ENCODE peak calls at places on chromosomes 13 and 19, in four cellular contexts. M is A549, L is HepG2, B is K562. W is an unnamed sample.

GRCh38 chr13:110853235-110853721 is 61.6 kb downstream of the ANKRD10 start:
- DNase-seq in M (no peak), L (no peak), B (no peak), W (no peak)

GRCh38 chr13:89733686-89734085 is 1613.8 kb upstream of the MIR17HG start:
- DNase-seq in L (no peak), B (no peak), M (no peak), W (no peak)

GRCh38 chr13:102897371-102898138 is 51.7 kb downstream of the ERCC5 start:
- DNase-seq in B (no peak), L (no peak), M (no peak), W (no peak)

GRCh38 chr19:52993342-52994178 is 20.2 kb upstream of the ERVV-1 start:
- DNase-seq in M (no peak), L (no peak), B (peak), W (peak)

GRCh38 chr13:30114586-30115256 is 192.6 kb downstream of the KATNAL1 start:
- DNase-seq in B (peak), M (peak), L (peak), W (peak)

GRCh38 chr13:108225440-108225839 is 7.2 kb downstream of the ABHD13 start:
- DNase-seq in B (no peak), M (no peak), L (no peak), W (peak)

GRCh38 chr13:40792284-40793051 is 3.1 kb downstream of the SLC25A15 start:
- DNase-seq in B (no peak), L (no peak), M (no peak), W (no peak)

GRCh38 chr19:16330811-16331690 is 6.4 kb downstream of the KLF2 start:
- DNase-seq in M (no peak), L (no peak), B (no peak), W (no peak)

GRCh38 chr19:42120276-42121010 is 11.8 kb downstream of the POU2F2 start:
- DNase-seq in M (no peak), L (no peak), B (no peak), W (no peak)

GRCh38 chr13:66835040-66835628 is 395.0 kb downstream of the PCDH9 start:
- DNase-seq in L (peak), M (peak), B (peak), W (no peak)

GRCh38 chr13:52804202-52804641 is 44.2 kb downstream of the PCDH8 start:
- DNase-seq in B (no peak), L (no peak), M (no peak), W (no peak)

GRCh38 chr19:18526316-18526715 is 4.4 kb upstream of the ELL start:
- DNase-seq in B (no peak), L (no peak), M (no peak), W (no peak)

GRCh38 chr13:44879452-44880058 is 109.7 kb downstream of the NUFIP1 start:
- DNase-seq in M (no peak), B (no peak), L (no peak), W (peak)

GRCh38 chr19:16902545-16902944 is 13.7 kb downstream of the F2RL3 start:
- DNase-seq in L (no peak), M (no peak), B (no peak), W (no peak)

GRCh38 chr19:48539503-48540096 is 12.4 kb upstream of the SULT2B1 start:
- DNase-seq in M (peak), B (no peak), L (no peak), W (peak)

GRCh38 chr13:20294497-20294896 is 62.4 kb upstream of the GJB6 start:
- DNase-seq in B (no peak), M (peak), L (no peak), W (peak)

GRCh38 chr19:50569938-50570540 is 1.8 kb upstream of the LRRC4B start:
- DNase-seq in M (no peak), L (no peak), B (no peak), W (no peak)

GRCh38 chr19:12778905-12779161 is 3.5 kb upstream of the HOOK2 start:
- DNase-seq in L (no peak), M (no peak), B (no peak), W (no peak)

GRCh38 chr19:13784731-13785452 is 10.4 kb upstream of the ZSWIM4 start:
- DNase-seq in B (peak), M (no peak), L (peak), W (peak)

GRCh38 chr13:42544246-42544915 is 29.6 kb upstream of the TNFSF11 start:
- DNase-seq in L (no peak), B (no peak), M (no peak), W (no peak)

GRCh38 chr13:42534785-42535184 is 39.2 kb upstream of the TNFSF11 start:
- DNase-seq in B (no peak), M (no peak), L (no peak), W (no peak)

GRCh38 chr13:42538996-42539395 is 35.0 kb upstream of the TNFSF11 start:
- DNase-seq in M (no peak), B (no peak), L (no peak), W (no peak)

GRCh38 chr13:42539670-42540069 is 34.3 kb upstream of the TNFSF11 start:
- DNase-seq in B (no peak), M (no peak), L (no peak), W (no peak)
- TF ChIP-seq MYC in B (no peak), M (no peak), L (no peak), W (no peak)

GRCh38 chr13:39712626-39713025 is 57.2 kb downstream of the COG6 start:
- DNase-seq in B (no peak), L (no peak), M (no peak), W (no peak)
- TF ChIP-seq MYC in B (no peak), L (no peak), M (no peak), W (no peak)

GRCh38 chr19:35029737-35030256 is 473 bp upstream of the SCN1B start:
- DNase-seq in B (peak), L (no peak), M (peak), W (no peak)

GRCh38 chr19:35030257-35031071 is at the start of gene SCN1B:
- DNase-seq in M (peak), L (peak), B (peak), W (peak)

GRCh38 chr19:35033067-35034004 is 3.1 kb downstream of the SCN1B start:
- DNase-seq in L (no peak), M (no peak), B (no peak), W (no peak)

GRCh38 chr19:35032356-35032865 is 2.1 kb downstream of the SCN1B start:
- DNase-seq in L (no peak), B (no peak), M (no peak), W (no peak)

DNA sequence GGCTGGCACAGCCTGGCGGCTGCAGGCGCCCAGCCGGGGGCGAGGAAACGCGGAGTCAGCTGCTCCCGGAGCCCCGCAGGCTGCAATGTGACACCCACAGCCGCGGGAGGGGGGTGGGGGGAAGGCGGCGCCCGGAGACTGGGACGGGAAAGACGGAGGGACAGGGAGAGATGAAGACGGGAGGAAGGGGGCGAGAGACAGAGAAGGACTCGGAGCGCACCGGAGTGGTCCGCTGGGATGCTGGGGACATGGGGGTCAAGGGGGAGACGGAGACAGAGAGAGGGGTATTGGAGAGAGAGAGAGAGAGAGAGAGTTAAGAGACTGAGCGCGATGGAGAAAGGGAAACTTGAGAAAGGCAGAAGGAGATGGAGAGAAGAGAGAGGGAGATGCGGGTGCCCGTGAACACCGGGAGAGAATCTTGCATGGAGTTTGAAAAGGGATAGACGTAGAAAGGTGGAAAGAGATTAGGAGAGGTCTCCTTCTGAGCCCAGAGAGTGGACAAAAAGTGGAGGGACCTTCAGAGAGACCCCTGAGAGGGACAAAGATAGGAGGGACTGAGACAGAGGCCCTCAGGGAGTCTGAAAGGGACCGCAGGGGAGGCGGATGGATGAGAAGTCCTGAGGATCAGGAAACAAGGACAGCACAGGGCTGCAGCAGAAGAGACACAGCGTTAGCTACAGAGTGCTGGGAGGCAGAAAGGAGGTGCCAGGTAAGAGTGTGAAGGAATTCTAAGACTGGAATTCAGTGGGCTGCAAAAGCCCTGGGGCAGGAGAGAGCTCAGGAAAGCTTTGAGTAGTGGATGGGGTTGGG is 1.0 kb downstream of the SCN1B start:
- DNase-seq in L (no peak), M (peak), B (peak), W (no peak)
- TF ChIP-seq MYC in L (no peak), M (no peak), B (no peak), W (no peak)

DNA sequence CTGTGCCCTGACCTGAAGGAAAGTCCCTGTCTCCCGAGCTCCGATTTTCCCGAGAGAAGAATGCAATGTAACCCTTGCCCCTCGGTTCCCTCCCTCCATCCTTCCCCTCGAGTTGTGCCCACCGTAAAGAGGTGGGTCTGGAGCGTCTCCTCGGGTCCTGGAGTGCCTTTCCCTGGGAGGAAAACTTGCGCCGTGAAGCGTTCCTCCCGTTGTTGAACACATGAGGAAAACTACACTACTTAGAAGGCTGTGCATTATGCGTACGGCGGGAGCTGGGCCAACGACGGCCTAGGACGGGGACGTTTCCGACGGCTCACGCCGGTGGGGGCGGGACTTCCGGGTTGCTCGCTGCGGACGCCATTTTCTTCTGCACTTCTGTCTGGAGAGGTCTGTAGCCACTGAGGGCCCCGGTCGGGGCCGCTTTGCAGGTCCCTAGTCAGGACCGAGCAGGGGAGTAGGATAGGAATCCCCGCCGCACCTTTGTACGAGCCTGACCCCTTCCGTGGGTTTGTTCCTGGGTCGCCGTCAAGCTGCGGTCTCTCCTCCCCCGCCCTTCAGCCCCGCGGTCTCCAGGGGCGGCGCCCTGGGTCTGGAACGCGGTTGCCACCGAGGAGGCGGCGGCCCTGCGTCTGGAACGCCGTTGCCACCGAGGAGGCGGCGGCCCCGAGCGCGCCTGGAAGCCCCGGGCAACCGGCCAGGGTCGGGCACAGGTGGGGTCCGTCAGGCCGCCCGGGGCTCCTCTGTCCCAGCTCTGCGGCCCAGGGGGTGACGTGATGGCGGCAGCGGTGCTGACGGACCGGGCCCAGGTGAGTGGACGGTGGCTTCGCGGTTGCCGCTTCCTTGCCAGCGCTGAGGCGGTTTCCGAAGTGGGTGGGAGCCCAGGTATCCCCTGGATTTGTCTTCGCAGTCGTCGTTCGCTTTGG is at the start of gene ZNF264:
- DNase-seq in M (peak), L (peak), B (peak), W (peak)
- TF ChIP-seq MYC in M (no peak), L (no peak), B (no peak), W (no peak)

GRCh38 chr19:44643605-44644390 is at the start of gene PVR:
- DNase-seq in B (peak), M (peak), L (peak), W (peak)
- TF ChIP-seq MYC in B (no peak), M (peak), L (peak), W (peak)

DNA sequence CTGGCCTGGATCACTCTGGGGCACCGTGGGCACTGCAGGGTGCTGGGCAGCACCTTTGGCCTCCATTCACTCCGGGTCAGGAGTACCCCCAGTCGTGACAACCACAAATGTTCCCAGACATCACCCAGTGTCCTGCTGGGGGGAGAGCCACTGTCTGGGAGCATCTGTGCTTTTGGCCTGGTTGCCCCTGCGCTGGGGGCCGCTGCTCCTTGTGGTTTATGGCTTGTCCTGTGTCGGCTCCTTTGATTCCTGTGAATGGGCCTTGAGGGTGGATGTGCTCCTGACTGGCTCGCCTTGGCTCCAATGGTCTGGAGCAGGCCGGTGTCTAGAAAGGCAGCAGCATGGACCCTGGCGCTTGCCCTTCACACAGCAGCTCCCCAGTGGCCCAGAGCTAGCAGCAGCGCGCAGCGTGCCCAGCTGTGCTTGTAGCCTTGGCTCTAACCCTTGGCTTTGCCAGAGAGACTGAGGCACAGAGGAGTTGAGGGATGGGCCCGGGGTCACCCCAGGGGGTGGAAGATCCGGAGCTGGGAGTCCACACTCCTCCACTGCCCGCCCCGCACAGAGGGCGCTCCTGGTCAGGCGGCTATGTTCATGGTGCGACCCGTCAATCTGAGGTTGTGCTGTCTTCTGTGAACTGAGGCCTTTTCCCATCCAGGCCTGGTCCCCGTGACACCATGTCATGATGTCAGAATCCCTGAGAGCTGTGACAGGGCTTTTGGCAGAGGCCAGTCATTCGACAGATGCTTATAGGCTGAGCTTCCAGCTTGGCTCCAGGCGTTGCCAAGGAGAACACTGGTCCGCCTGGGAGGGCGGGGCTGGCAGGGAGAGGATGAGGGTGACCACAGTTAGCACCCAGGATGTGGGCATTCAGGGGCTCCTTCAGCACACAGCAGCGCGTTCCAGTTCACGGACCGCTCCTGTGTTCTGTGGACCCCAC is 4.1 kb downstream of the DAZAP1 start:
- DNase-seq in M (no peak), B (no peak), L (no peak), W (no peak)
- TF ChIP-seq MYC in M (no peak), B (no peak), L (no peak), W (no peak)

GRCh38 chr19:15264061-15264932 is 32.0 kb upstream of the EPHX3 start:
- DNase-seq in L (peak), M (peak), B (peak), W (peak)

GRCh38 chr19:15265214-15265613 is 33.0 kb upstream of the EPHX3 start:
- DNase-seq in B (no peak), L (no peak), M (no peak), W (no peak)

GRCh38 chr19:15264933-15265206 is 32.6 kb upstream of the EPHX3 start:
- DNase-seq in M (no peak), L (no peak), B (no peak), W (no peak)

GRCh38 chr19:15266683-15267082 is 34.4 kb upstream of the EPHX3 start:
- DNase-seq in L (no peak), M (no peak), B (no peak), W (no peak)

GRCh38 chr19:15265849-15266248 is 33.6 kb upstream of the EPHX3 start:
- DNase-seq in M (no peak), L (no peak), B (no peak), W (no peak)
- TF ChIP-seq MYC in M (no peak), L (no peak), B (no peak), W (no peak)

GRCh38 chr13:36344886-36345437 is 1.2 kb downstream of the SPART start:
- DNase-seq in L (no peak), M (no peak), B (no peak), W (peak)

GRCh38 chr13:36345438-36346221 is 564 bp downstream of the SPART start:
- DNase-seq in M (peak), L (peak), B (peak), W (peak)

GRCh38 chr13:36347826-36348225 is 1.6 kb upstream of the SPART start:
- DNase-seq in B (no peak), L (no peak), M (no peak), W (peak)

GRCh38 chr13:36344173-36344572 is 2.0 kb downstream of the SPART start:
- DNase-seq in M (no peak), L (no peak), B (peak), W (peak)

GRCh38 chr13:36346222-36347083 is at the start of gene SPART:
- DNase-seq in M (peak), L (peak), B (peak), W (peak)
- TF ChIP-seq MYC in M (no peak), L (peak), B (no peak), W (peak)

DNA sequence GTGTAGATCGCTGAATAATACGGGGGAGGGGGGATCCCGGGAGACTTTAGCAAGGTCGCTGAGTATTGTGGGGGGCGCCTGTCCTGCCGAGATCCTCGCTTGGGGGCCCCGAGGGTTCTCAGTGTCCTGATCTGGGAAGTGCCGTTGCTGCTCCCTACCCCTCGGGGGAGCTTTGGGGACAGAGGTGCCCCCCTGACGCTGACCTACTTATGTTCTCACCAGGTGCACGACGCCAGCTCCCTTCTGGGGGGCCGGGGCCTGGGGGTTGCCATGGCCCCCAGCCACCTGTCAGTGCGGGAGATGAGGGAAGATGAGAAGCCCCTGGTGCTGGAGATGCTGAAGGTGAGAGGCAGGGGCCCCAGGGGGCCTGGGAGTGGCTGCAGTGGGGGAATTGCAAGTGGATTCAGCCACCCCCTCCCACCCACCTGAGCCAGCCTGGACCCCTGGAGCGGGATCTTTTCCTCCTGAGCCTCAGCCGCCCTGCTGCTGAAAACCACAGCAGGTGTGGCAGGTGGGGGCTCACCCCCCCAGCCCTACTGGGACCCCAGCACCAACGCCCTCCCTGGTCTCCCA is 537 bp downstream of the NAT14 start:
- DNase-seq in M (no peak), B (no peak), L (no peak), W (no peak)
- TF ChIP-seq MYC in M (no peak), B (no peak), L (no peak), W (no peak)